ENCODE peak calls at places on chromosomes 12 and 14, in four cellular contexts. Q is GM12865, D is RWPE1, L is WTC11. K is an unnamed sample.

GRCh38 chr14:70665448-70666363 is 24.0 kb downstream of the TTC9 start:
- DNase-seq in L (no peak), Q (peak; percentile 93), D (peak; percentile 74), K (peak; percentile 60)

GRCh38 chr12:70249903-70250302 is 6.7 kb downstream of the CNOT2 start:
- DNase-seq in Q (no peak), D (no peak), L (no peak), K (no peak)

GRCh38 chr14:77045570-77045890 is 17.0 kb upstream of the IRF2BPL start:
- DNase-seq in Q (no peak), D (peak; percentile 34), L (no peak), K (no peak)

GRCh38 chr14:94027566-94028449 is 1.7 kb downstream of the OTUB2 start:
- DNase-seq in Q (no peak), D (peak; percentile 30), L (no peak), K (no peak)

GRCh38 chr12:112308652-112309051 is 73.6 kb downstream of the HECTD4 start:
- DNase-seq in L (no peak), D (no peak), Q (no peak), K (no peak)

GRCh38 chr14:32307881-32308582 is 21.1 kb upstream of the AKAP6 start:
- DNase-seq in D (no peak), L (no peak), Q (no peak), K (no peak)

GRCh38 chr14:51004801-51005526 is 60.7 kb upstream of the PYGL start:
- DNase-seq in D (peak; percentile 29), Q (no peak), L (no peak), K (no peak)

GRCh38 chr12:28872654-28873268 is 276.3 kb upstream of the FAR2 start:
- DNase-seq in Q (peak; percentile 55), L (peak; percentile 76), D (peak; percentile 44), K (peak; percentile 33)

GRCh38 chr14:32201196-32201815 is 539 bp upstream of the RNU6-7 start:
- DNase-seq in L (peak; percentile 97), Q (peak; percentile 91), D (peak; percentile 78), K (peak; percentile 74)

GRCh38 chr12:89370850-89371249 is 18.5 kb upstream of the DUSP6 start:
- DNase-seq in L (no peak), Q (no peak), D (peak; percentile 94), K (no peak)

GRCh38 chr12:125533434-125534029 is 468.3 kb downstream of the AACS start:
- DNase-seq in L (peak; percentile 86), Q (peak; percentile 35), D (peak; percentile 42), K (peak; percentile 72)

GRCh38 chr12:94140556-94140955 is 7.8 kb upstream of the PLXNC1 start:
- DNase-seq in Q (peak; percentile 67), L (peak; percentile 69), D (no peak), K (peak; percentile 65)
- TF ChIP-seq CTCF in Q (peak; percentile 58), L (peak; percentile 34), D (no peak), K (peak; percentile 30)

GRCh38 chr12:2451497-2451896 is 343.3 kb upstream of the FKBP4 start:
- DNase-seq in D (no peak), L (no peak), Q (no peak), K (no peak)
- TF ChIP-seq CTCF in D (no peak), L (no peak), Q (no peak), K (no peak)

GRCh38 chr14:49545071-49545470 is 41.1 kb downstream of the RPS29 start:
- DNase-seq in L (no peak), Q (no peak), D (no peak), K (no peak)
- TF ChIP-seq CTCF in L (no peak), Q (no peak), D (no peak), K (no peak)

GRCh38 chr14:36105401-36105800 is 71.1 kb downstream of the PTCSC3 start:
- DNase-seq in L (peak; percentile 21), Q (no peak), D (peak; percentile 15), K (no peak)
- TF ChIP-seq CTCF in L (no peak), Q (peak; percentile 5), D (no peak), K (no peak)

DNA sequence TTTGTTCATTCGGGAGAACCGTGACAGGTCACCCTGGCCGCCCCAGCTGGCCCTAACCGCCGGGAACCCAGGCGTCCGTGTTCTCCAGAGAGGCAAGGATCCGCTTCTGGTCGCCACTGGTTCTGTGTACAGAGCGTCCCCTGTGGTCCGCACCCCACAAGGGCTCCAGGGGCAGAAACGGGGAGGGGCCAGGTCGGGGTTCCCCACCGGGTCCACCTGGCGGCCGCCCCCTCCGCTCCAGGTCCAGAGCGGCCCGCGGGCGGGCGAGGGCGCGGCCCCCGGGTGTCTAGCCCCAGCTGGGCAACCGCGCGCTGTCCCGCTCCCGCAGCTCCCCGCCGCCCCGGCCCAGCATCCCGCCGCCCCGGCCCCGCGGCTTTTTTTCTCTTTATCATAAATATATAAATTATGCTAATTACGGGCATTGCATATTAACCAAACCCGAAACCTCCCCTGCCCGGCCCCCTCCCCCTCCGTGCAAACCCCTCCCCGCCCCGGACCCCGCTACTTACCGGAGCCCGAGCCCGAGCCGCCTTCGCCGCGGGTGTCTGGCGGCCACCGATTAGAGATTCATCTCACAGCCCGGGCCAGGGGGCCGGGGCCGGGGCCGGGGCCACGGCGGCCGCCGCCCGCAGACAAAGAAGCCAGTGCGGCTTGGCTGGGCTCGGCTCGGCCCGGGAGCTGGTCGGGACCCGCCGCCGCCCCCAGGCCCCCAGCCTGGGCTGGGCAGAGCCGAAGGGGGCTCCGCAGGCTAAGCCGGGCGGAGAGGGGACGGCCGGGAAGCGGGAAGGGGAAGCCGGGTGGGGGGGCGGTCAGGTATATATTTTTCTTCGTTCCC is 512 bp downstream of the POU6F1 start:
- DNase-seq in L (peak; percentile 70), Q (peak; percentile 65), D (peak; percentile 46), K (peak; percentile 88)
- TF ChIP-seq CTCF in L (no peak), Q (peak; percentile 25), D (peak; percentile 17), K (peak; percentile 29)

GRCh38 chr14:103104654-103105511 is 10.4 kb downstream of the EXOC3L4 start:
- DNase-seq in L (peak; percentile 85), Q (peak; percentile 66), D (peak; percentile 75), K (peak; percentile 89)

GRCh38 chr14:103104389-103104653 is 9.8 kb downstream of the EXOC3L4 start:
- DNase-seq in D (no peak), L (no peak), Q (no peak), K (no peak)

GRCh38 chr14:103101964-103102688 is 7.6 kb downstream of the EXOC3L4 start:
- DNase-seq in L (peak; percentile 50), D (no peak), Q (no peak), K (no peak)

GRCh38 chr14:103102689-103103260 is 8.2 kb downstream of the EXOC3L4 start:
- DNase-seq in D (no peak), L (peak; percentile 24), Q (no peak), K (no peak)

DNA sequence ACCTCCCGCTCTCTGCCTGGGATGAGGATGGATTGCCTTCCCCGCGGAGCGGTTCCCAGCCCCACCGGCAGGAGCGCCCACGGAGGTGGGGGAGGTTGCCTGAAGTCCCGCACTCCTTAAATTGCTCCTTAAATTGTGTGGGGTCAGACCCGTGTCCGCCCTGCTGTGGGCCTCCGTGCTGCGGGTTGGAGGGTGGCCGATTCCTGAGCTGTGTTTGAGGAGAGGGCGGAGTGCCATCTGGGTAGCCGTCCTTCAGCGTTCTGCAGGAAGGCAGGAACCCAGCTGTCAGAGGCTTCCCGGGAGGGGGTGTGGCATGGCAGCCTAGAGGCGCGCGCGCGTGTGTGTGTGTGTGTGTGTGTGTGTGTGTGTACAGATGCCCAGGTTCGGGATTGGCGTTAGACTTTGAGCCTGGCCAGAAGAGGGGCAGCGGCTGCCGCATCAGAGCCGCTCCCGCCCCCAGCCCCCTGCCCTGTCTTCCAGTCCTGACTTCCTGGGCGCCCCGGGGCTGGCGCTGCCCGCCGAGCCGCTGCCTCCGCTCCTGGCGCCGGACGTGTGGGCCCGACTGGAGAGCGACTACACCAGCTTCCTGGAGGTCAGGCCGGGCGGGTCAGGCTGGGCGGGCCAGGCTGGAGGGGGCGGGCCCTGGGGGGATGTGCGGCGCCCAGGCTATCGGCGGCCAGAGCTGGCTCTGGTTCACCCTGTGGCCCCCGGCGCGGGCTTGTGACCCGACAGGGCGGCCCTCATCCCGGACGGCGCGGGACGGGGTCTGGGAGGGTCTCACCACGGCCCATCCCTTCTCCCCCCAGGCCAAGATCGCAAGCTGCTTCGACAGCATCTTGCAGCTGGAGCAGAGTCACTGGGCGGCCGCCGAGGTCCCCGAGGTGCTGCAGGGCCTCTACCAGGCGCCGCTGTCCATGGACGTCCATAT is 9.2 kb downstream of the EXOC3L4 start:
- DNase-seq in D (peak; percentile 52), Q (peak; percentile 42), L (peak; percentile 46), K (no peak)
- TF ChIP-seq CTCF in D (no peak), Q (no peak), L (no peak), K (no peak)

GRCh38 chr12:63276537-63277365 is 125.8 kb upstream of the AVPR1A start:
- DNase-seq in D (peak; percentile 13), L (peak; percentile 76), Q (peak; percentile 59), K (peak; percentile 4)
- TF ChIP-seq CTCF in D (peak; percentile 29), L (peak; percentile 71), Q (peak; percentile 60), K (no peak)

K was measured in GM13976.